ENCODE peak calls at places on chromosomes 5 and 9, in six cellular contexts. F, U, X, L, Q and I are unnamed samples. For H3K4me1, the result is how much of the 10 kb centered on the place peaks cover.

GRCh38 chr5:2276101-2276500 is 393.4 kb upstream of the IRX4 start:
- DNase-seq in F (no peak), U (no peak), X (no peak), L (no peak), Q (no peak), I (no peak)

GRCh38 chr5:93893050-93893449 is 151.7 kb upstream of the POU5F2 start:
- DNase-seq in F (no peak), U (no peak), X (no peak), L (no peak), Q (no peak), I (no peak)

GRCh38 chr9:38359689-38360385 is 32.7 kb upstream of the ALDH1B1 start:
- DNase-seq in F (no peak), U (no peak), X (no peak), L (peak), Q (no peak), I (no peak)

GRCh38 chr9:93884808-93885207 is 70.3 kb downstream of the BARX1 start:
- DNase-seq in F (no peak), U (no peak), X (no peak), L (no peak), Q (no peak), I (no peak)

GRCh38 chr5:64767959-64768357 is 533 bp downstream of the SREK1IP1 start:
- DNase-seq in F (peak), U (no peak), X (no peak), L (peak), Q (no peak), I (no peak)

GRCh38 chr5:146051678-146052077 is 53.7 kb downstream of the PLAC8L1 start:
- DNase-seq in F (no peak), U (no peak), X (no peak), L (no peak), Q (no peak), I (no peak)

GRCh38 chr9:84062538-84062937 is 81.9 kb downstream of the RMI1 start:
- DNase-seq in F (no peak), U (peak), X (no peak), L (no peak), Q (no peak), I (no peak)

GRCh38 chr9:109171926-109172325 is 4.9 kb upstream of the FRRS1L start:
- DNase-seq in F (peak), U (no peak), X (peak), L (no peak), Q (no peak), I (no peak)

GRCh38 chr9:113387560-113388230 is 10.9 kb upstream of the HDHD3 start:
- DNase-seq in F (no peak), U (no peak), X (no peak), L (peak), Q (no peak), I (no peak)

GRCh38 chr9:133263557-133263956 is 11.4 kb downstream of the ABO start:
- DNase-seq in F (no peak), U (no peak), X (no peak), L (no peak), Q (peak), I (no peak)

GRCh38 chr5:160312139-160312959 is at the start of gene CCNJL:
- DNase-seq in F (peak), U (peak), X (peak), L (peak), Q (peak), I (no peak)

GRCh38 chr5:25516136-25516535 is 871.4 kb upstream of the CDH10 start:
- DNase-seq in F (no peak), U (no peak), X (no peak), L (no peak), Q (no peak), I (no peak)

GRCh38 chr5:16234598-16234997 is 55.0 kb upstream of the MARCHF11 start:
- DNase-seq in F (no peak), U (no peak), X (no peak), L (no peak), Q (no peak), I (no peak)

GRCh38 chr9:122420315-122420714 is 49.5 kb downstream of the PTGS1 start:
- DNase-seq in F (no peak), U (no peak), X (no peak), L (no peak), Q (no peak), I (no peak)

GRCh38 chr5:177602458-177602830 is 2.5 kb downstream of the B4GALT7 start:
- DNase-seq in F (no peak), U (no peak), X (no peak), L (no peak), Q (no peak), I (no peak)

GRCh38 chr5:116358911-116359418 is 215.7 kb downstream of the SEMA6A start:
- DNase-seq in F (no peak), U (no peak), X (no peak), L (no peak), Q (no peak), I (no peak)

GRCh38 chr5:40236001-40236400 is 443.7 kb upstream of the PTGER4 start:
- DNase-seq in F (peak), U (no peak), X (no peak), L (no peak), Q (no peak), I (no peak)

GRCh38 chr5:116088062-116088461 is 3.2 kb downstream of the COMMD10 start:
- DNase-seq in F (no peak), U (no peak), X (no peak), L (no peak), Q (no peak), I (no peak)

GRCh38 chr9:11973011-11973410 is 720.2 kb upstream of the TYRP1 start:
- DNase-seq in F (no peak), U (no peak), X (no peak), L (no peak), Q (no peak), I (no peak)

GRCh38 chr9:125794708-125795107 is 47.5 kb downstream of the PBX3 start:
- DNase-seq in F (no peak), U (no peak), X (no peak), L (no peak), Q (no peak), I (no peak)

GRCh38 chr5:68292316-68292715 is 76.8 kb downstream of the PIK3R1 start:
- DNase-seq in F (no peak), U (no peak), X (no peak), L (no peak), Q (no peak), I (no peak)

GRCh38 chr9:133771486-133772482 is 33.6 kb upstream of the SARDH start:
- DNase-seq in F (no peak), U (peak), X (no peak), L (peak), Q (peak), I (peak)

GRCh38 chr5:31763399-31763798 is 124.5 kb downstream of the PDZD2 start:
- DNase-seq in F (no peak), U (no peak), X (no peak), L (no peak), Q (no peak), I (no peak)

GRCh38 chr9:34396276-34397214 is 19.8 kb upstream of the MYORG start:
- DNase-seq in F (no peak), U (no peak), X (no peak), L (no peak), Q (no peak), I (no peak)

GRCh38 chr5:73391441-73391871 is 57.1 kb downstream of the FOXD1 start:
- DNase-seq in F (no peak), U (no peak), X (no peak), L (no peak), Q (no peak), I (no peak)

GRCh38 chr5:171450423-171451246 is 31.2 kb downstream of the FGF18 start:
- DNase-seq in F (peak), U (peak), X (peak), L (peak), Q (peak), I (no peak)

GRCh38 chr5:88734983-88735382 is 148.0 kb downstream of the MEF2C start:
- DNase-seq in F (no peak), U (no peak), X (no peak), L (no peak), Q (no peak), I (no peak)

GRCh38 chr5:32173394-32174010 is 617 bp downstream of the GOLPH3 start:
- DNase-seq in F (peak), U (peak), X (peak), L (peak), Q (peak), I (peak)

GRCh38 chr5:57718155-57718554 is 235.5 kb upstream of the ACTBL2 start:
- DNase-seq in F (peak), U (no peak), X (peak), L (no peak), Q (no peak), I (no peak)

GRCh38 chr9:81535542-81536241 is 153.7 kb downstream of the TLE1 start:
- DNase-seq in F (peak), U (no peak), X (no peak), L (no peak), Q (no peak), I (no peak)

GRCh38 chr5:32089146-32090000 is 84.7 kb downstream of the GOLPH3 start:
- DNase-seq in F (no peak), U (no peak), X (no peak), L (no peak), Q (peak), I (no peak)

GRCh38 chr5:150036513-150036912 is 36.0 kb downstream of the HMGXB3 start:
- DNase-seq in F (peak), U (peak), X (peak), L (no peak), Q (no peak), I (no peak)

GRCh38 chr5:7794301-7794700 is 56.6 kb downstream of the CFAP90 start:
- DNase-seq in F (no peak), U (no peak), X (no peak), L (no peak), Q (no peak), I (no peak)

GRCh38 chr5:66877843-66878242 is 281.6 kb downstream of the MAST4 start:
- DNase-seq in F (peak), U (no peak), X (peak), L (no peak), Q (no peak), I (no peak)

GRCh38 chr5:151805414-151806225 is 33.9 kb downstream of the G3BP1 start:
- DNase-seq in F (peak), U (no peak), X (no peak), L (no peak), Q (no peak), I (no peak)

GRCh38 chr5:159211712-159212111 is 2.4 kb upstream of the RNF145 start:
- DNase-seq in F (no peak), U (no peak), X (no peak), L (no peak), Q (no peak), I (no peak)

GRCh38 chr5:27682600-27682999 is 644.2 kb upstream of the CDH9 start:
- DNase-seq in F (no peak), U (no peak), X (peak), L (no peak), Q (no peak), I (no peak)

GRCh38 chr5:133278318-133278717 is 226.5 kb downstream of the HSPA4 start:
- DNase-seq in F (no peak), U (no peak), X (no peak), L (no peak), Q (no peak), I (no peak)

GRCh38 chr9:113794721-113795120 is 81.4 kb upstream of the ZNF618 start:
- DNase-seq in F (no peak), U (no peak), X (no peak), L (no peak), Q (no peak), I (no peak)

GRCh38 chr9:120402741-120403542 is 177.0 kb downstream of the CDK5RAP2 start:
- DNase-seq in F (peak), U (no peak), X (peak), L (no peak), Q (no peak), I (no peak)

GRCh38 chr9:95504053-95504963 is 12.5 kb downstream of the PTCH1 start:
- DNase-seq in F (peak), U (no peak), X (peak), L (no peak), Q (peak), I (no peak)
- TF ChIP-seq CTCF in F (peak), U (no peak), X (no peak), L (no peak), Q (no peak), I (no peak)

DNA sequence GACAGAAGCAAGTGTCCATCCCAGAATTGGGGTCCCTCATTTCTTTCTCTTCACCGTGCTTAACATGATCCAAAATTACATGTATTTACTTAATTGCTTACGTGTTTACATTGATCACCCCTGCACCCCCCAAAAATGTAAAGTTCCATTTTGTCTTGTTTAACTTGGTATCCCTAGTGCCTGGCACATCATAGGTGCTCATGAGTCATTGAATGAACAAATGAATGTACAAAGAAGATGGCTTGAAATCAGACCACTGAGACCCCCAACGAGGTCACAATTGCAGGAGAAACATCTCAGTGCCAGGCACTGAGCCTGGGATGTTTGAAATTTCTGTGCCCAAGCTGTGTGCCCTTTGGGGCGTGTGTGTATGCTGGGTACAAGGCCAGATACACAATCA is 45.2 kb upstream of the NDFIP1 start:
- DNase-seq in F (no peak), U (no peak), X (no peak), L (no peak), Q (no peak), I (no peak)
- H3K27ac ChIP-seq in F (no peak), U (peak), X (no peak), L (no peak), Q (no peak), I (no peak)

DNA sequence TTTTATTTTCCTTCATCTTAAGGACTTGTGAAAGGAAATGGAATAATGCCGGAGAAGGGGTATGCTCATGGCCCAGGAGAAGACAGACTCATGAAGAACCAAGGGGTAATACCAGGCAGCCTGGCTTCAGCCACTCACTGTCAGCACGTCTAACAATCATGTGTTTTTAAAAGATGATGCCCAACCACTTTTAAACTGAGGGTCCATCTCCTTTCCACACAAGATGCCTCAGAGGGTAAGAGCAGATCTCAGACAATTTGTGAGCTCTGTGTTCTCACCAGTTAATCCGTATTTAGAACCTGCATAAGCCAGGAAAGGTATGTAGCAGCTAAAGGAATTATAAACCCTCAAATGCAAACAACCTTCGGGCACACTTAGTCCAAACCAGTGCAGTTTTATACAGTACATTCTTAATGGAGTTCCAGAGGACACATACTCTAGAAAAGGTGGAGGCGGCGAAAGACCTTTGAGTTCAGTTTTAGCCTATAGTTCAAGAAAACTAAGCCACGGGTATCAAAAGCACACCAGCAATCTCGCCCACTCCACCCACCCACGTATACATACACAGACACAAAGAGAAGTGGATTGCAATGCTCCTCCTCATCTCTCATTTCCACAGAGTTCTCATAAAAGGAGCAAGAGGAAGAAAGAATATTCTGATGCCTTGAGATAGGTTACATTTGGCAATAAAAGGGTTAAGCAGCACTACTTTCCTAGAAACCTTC is 2.6 kb downstream of the DIAPH1 start:
- DNase-seq in F (no peak), U (no peak), X (no peak), L (no peak), Q (no peak), I (no peak)
- H3K4me1 ChIP-seq in F (under half), U (half or more), X (under half), L (under half), Q (under half), I (half or more)

GRCh38 chr9:136925414-136926153 is 19.0 kb downstream of the FBXW5 start:
- DNase-seq in F (no peak), U (peak), X (no peak), L (no peak), Q (no peak), I (no peak)
- TF ChIP-seq CTCF in F (no peak), U (no peak), X (no peak), L (no peak), Q (no peak), I (no peak)